ENCODE peak calls at places on chromosomes 2 and 18, in seven cellular contexts. S is left ventricle myocardium inferior, M is heart left ventricle, W is ovary, T is aorta, H is psoas muscle, Z is GM23248. V is an unnamed sample. For H3K9me3, the result is how much of the 10 kb centered on the place peaks cover.

GRCh38 chr2:70946832-70947442 is 11.2 kb downstream of the ATP6V1B1 start:
- DNase-seq in S (no peak), M (no peak), W (peak), T (no peak), H (peak), Z (peak), V (no peak)

GRCh38 chr2:151638188-151638933 is 95.9 kb downstream of the NEB start:
- DNase-seq in S (no peak), M (no peak), W (no peak), T (no peak), H (no peak), Z (peak), V (no peak)

GRCh38 chr2:234665304-234665703 is 168.4 kb upstream of the ARL4C start:
- DNase-seq in S (no peak), M (no peak), W (no peak), T (no peak), H (no peak), Z (no peak), V (no peak)

GRCh38 chr18:61854578-61854977 is 38.2 kb downstream of the RNF152 start:
- DNase-seq in S (no peak), M (no peak), W (no peak), T (no peak), H (no peak), Z (no peak), V (no peak)

GRCh38 chr18:48614005-48614404 is 75.2 kb downstream of the CTIF start:
- DNase-seq in S (no peak), M (no peak), W (no peak), T (peak), H (no peak), Z (no peak), V (no peak)

GRCh38 chr2:112018846-112019245 is 36.2 kb upstream of the TMEM87B start:
- DNase-seq in S (no peak), M (no peak), W (no peak), T (no peak), H (no peak), Z (no peak), V (no peak)

GRCh38 chr18:79779021-79779699 is 18.6 kb upstream of the KCNG2 start:
- DNase-seq in S (no peak), M (no peak), W (no peak), T (peak), H (peak), Z (no peak), V (peak)

GRCh38 chr2:28334527-28334891 is 58.1 kb upstream of the FOSL2 start:
- DNase-seq in S (peak), M (no peak), W (no peak), T (no peak), H (peak), Z (no peak), V (no peak)

GRCh38 chr2:173656086-173656485 is 301.4 kb downstream of the CDCA7 start:
- DNase-seq in S (no peak), M (no peak), W (no peak), T (no peak), H (no peak), Z (no peak), V (no peak)

GRCh38 chr2:62284980-62285379 is 89.1 kb downstream of the B3GNT2 start:
- DNase-seq in S (no peak), M (no peak), W (no peak), T (no peak), H (no peak), Z (no peak), V (no peak)

GRCh38 chr18:56967032-56967431 is 179.9 kb upstream of the BOD1L2 start:
- DNase-seq in S (no peak), M (no peak), W (no peak), T (no peak), H (no peak), Z (no peak), V (no peak)

GRCh38 chr18:48336332-48336731 is 72.9 kb downstream of the ZBTB7C start:
- DNase-seq in S (no peak), M (no peak), W (no peak), T (no peak), H (no peak), Z (peak), V (no peak)

DNA sequence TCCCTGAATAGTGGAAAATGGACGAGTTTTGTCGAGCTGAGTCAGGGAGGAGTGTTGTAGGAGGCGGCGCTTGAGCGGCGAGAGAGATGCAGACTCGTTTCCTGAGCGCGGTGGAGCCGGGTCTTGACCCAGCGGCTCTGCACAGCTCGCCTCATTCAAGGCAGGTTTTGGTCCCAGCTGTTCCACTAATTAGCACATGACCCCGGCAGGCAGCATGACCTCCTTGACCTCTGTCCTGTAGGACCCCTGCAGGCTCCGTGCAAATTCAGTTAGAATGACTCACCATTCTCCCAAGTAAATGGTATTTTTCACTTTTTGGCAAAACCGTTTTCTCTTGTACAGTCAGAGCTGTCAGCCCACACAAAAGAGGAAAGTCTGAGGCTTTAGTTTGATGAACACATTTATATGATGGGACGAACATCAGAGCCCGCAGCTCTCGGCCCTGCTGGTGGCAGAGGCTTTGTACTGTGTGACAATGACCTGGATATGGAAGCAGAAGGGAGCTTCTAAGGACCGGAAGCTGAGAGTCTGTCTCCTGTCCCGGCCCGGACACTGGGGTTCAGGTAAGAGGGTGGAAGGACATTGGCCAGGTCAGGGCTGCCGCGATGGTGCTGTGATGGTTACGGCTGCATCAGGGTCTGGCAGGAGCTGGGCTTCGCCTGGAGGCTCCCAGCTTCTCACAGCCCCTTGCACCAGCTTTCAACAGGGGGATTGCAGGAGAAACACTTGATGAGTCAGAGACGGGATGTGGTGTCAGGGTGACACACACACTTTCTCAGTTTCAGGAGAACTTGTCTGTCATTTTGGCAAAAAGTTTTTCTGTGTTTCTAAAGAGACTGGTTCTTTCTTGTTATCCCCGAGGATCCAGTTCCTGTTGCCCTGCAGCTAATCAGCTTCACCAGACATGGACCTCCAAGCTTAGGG is 29.9 kb upstream of the ALKAL2 start:
- DNase-seq in S (no peak), M (no peak), W (no peak), T (no peak), H (no peak), Z (peak), V (no peak)
- H3K9me3 ChIP-seq in S (under half), M (under half), W (under half), T (under half), H (under half), Z (under half), V (under half)

GRCh38 chr2:30670453-30670852 is 136.8 kb downstream of the CAPN13 start:
- DNase-seq in S (no peak), M (no peak), W (no peak), T (no peak), H (no peak), Z (no peak), V (no peak)
- H3K9me3 ChIP-seq in S (under half), M (under half), W (under half), T (under half), H (under half), Z (under half), V (under half)

GRCh38 chr2:204730588-204730987 is 185.3 kb downstream of the PARD3B start:
- DNase-seq in S (no peak), M (no peak), W (no peak), T (no peak), H (no peak), Z (no peak), V (no peak)
- H3K9me3 ChIP-seq in S (under half), M (under half), W (under half), T (under half), H (under half), Z (under half), V (under half)

DNA sequence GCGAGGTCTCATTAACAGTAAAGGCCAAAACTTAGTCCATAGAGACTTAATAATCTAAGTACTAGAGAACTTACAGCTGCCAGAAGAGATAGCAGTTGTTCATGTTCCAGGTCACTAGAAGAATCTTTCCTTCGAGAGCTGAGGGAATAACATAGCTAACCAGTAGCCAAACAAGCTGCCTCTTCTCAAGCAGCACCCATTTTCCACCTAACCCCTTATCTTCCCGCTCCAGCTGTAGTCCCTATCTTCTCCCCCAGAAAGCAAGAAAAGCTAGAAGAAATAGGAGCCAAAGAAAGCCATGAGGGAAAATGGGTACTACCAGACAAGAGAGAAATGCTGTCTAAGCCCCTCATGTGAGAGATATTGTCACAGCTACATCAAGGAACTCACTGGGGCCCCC is 24.0 kb downstream of the SULT1C4 start:
- DNase-seq in S (no peak), M (no peak), W (no peak), T (no peak), H (no peak), Z (no peak), V (no peak)
- H3K9me3 ChIP-seq in S (half or more), M (under half), W (under half), T (under half), H (under half), Z (under half), V (under half)

GRCh38 chr2:176106636-176107539 is at the start of gene HOXD11:
- DNase-seq in S (no peak), M (no peak), W (no peak), T (peak), H (no peak), Z (peak), V (peak)

GRCh38 chr2:176105078-176105726 is 1.9 kb upstream of the HOXD11 start:
- DNase-seq in S (no peak), M (no peak), W (no peak), T (peak), H (no peak), Z (peak), V (no peak)

GRCh38 chr2:176107731-176108181 is 676 bp downstream of the HOXD11 start:
- DNase-seq in S (no peak), M (no peak), W (no peak), T (no peak), H (no peak), Z (peak), V (no peak)

GRCh38 chr2:176104338-176105077 is 2.6 kb upstream of the HOXD11 start:
- DNase-seq in S (no peak), M (no peak), W (no peak), T (peak), H (no peak), Z (peak), V (no peak)

GRCh38 chr2:176105727-176106635 is 1.1 kb upstream of the HOXD11 start:
- DNase-seq in S (no peak), M (no peak), W (no peak), T (peak), H (no peak), Z (peak), V (no peak)
- H3K9me3 ChIP-seq in S (under half), M (under half), W (under half), T (under half), H (under half), Z (under half), V (under half)

GRCh38 chr18:78630981-78631510 is 348.6 kb upstream of the SALL3 start:
- DNase-seq in S (no peak), M (no peak), W (no peak), T (no peak), H (no peak), Z (no peak), V (peak)
- H3K9me3 ChIP-seq in S (under half), M (under half), W (under half), T (under half), H (under half), Z (under half), V (under half)

GRCh38 chr2:206289391-206289790 is 14.9 kb downstream of the ZDBF2 start:
- DNase-seq in S (no peak), M (no peak), W (no peak), T (no peak), H (no peak), Z (no peak), V (no peak)
- H3K9me3 ChIP-seq in S (under half), M (under half), W (under half), T (under half), H (under half), Z (under half), V (under half)

DNA sequence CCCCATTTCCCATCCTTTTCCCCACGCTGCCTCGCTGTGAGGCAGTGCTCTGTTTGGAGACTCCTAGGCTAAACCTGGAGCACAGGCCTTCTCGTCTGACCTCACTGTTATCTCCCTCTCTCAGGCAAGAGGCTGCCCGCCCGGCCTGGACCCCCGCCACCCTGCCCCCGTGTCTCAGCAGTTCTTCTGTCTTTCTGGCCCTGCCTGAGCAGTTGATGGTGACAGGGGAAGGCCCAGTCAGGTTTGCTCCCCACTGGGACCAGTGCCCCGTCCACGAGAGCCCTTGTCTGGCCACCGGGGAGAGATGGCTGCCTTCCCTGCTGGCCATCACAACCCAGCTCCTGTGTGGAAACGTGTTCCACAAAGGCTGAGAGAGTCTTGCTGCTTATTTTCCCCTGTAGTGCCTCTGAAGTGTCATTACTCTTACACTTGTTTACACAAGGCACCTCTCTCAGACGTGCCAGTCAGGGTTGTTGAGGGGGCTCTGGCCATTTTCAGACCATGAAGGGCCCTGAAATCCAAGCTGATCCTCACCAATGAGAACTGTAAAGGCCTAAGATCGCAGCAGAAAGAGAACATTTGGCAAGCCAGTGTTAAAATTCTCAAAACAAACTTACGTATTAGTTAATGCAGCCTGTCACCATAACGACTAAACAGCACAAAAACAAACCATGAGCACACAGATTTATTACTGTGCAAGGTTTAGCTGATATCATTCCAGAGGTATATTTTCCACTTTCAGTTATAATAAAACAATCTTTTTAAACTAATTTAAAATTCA is 210.8 kb downstream of the NDUFA10 start:
- DNase-seq in S (peak), M (peak), W (no peak), T (peak), H (no peak), Z (peak), V (no peak)
- H3K9me3 ChIP-seq in S (under half), M (under half), W (under half), T (under half), H (under half), Z (under half), V (under half)

GRCh38 chr2:161423351-161424178 is 7.5 kb downstream of the TBR1 start:
- DNase-seq in S (no peak), M (peak), W (no peak), T (no peak), H (peak), Z (peak), V (no peak)

GRCh38 chr2:161424179-161424763 is 8.2 kb downstream of the TBR1 start:
- DNase-seq in S (no peak), M (no peak), W (no peak), T (no peak), H (no peak), Z (no peak), V (no peak)

GRCh38 chr2:161424992-161425391 is 8.9 kb downstream of the TBR1 start:
- DNase-seq in S (no peak), M (no peak), W (no peak), T (no peak), H (no peak), Z (no peak), V (no peak)

GRCh38 chr2:161420406-161421025 is 4.4 kb downstream of the TBR1 start:
- DNase-seq in S (no peak), M (no peak), W (no peak), T (no peak), H (no peak), Z (no peak), V (no peak)

DNA sequence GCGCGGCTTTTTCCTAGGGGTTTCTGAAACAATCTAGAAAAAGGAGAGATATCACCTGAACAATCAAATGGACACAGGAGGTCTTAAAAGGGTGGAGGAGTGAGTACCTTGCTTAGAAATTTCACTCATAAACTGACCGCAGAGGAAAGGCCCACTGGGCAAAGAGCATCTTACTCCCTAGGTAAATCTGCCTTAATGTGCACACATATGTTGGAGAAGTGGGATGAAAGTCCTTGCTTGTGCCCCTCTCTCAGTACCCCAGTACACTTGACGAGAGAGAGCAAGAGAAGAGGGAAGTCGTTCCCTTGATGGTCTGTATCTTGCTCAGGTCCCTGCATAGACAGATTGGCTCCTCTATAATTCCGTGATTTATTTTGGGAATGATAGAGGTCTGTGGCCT is 6.7 kb downstream of the TBR1 start:
- DNase-seq in S (no peak), M (no peak), W (no peak), T (no peak), H (no peak), Z (no peak), V (no peak)
- H3K9me3 ChIP-seq in S (under half), M (under half), W (under half), T (under half), H (under half), Z (under half), V (under half)

GRCh38 chr2:105840933-105841332 is 96.2 kb downstream of the NCK2 start:
- DNase-seq in S (no peak), M (no peak), W (no peak), T (no peak), H (no peak), Z (no peak), V (no peak)

GRCh38 chr2:105834931-105835330 is 90.2 kb downstream of the NCK2 start:
- DNase-seq in S (no peak), M (no peak), W (no peak), T (no peak), H (no peak), Z (no peak), V (no peak)

GRCh38 chr2:105836341-105836740 is 91.6 kb downstream of the NCK2 start:
- DNase-seq in S (no peak), M (no peak), W (no peak), T (no peak), H (no peak), Z (no peak), V (no peak)

GRCh38 chr2:105839793-105840192 is 95.1 kb downstream of the NCK2 start:
- DNase-seq in S (no peak), M (no peak), W (no peak), T (no peak), H (no peak), Z (no peak), V (no peak)

GRCh38 chr2:105836840-105837692 is 92.4 kb downstream of the NCK2 start:
- DNase-seq in S (no peak), M (no peak), W (no peak), T (no peak), H (no peak), Z (no peak), V (no peak)
- H3K9me3 ChIP-seq in S (under half), M (under half), W (under half), T (under half), H (under half), Z (under half), V (under half)